ENCODE peak calls at places on chromosomes 3 and 15, in ten cellular contexts. Y is breast epithelium; M is iPS DF 6.9; D is H9; A is caudate nucleus; N is CD8-positive, alpha-beta memory T cell; O is pancreas; G is A549; W is upper lobe of right lung; P is endothelial cell of umbilical vein. H is an unnamed sample.

GRCh38 chr15:52080031-52080430 is 32.5 kb downstream of the BCL2L10 start:
- DNase-seq in Y (no peak), M (no peak), D (no peak), A (no peak), N (no peak), O (no peak), G (peak; percentile 70), W (no peak), P (no peak), H (no peak)

GRCh38 chr3:50340404-50341329 is at the start of gene RASSF1:
- DNase-seq in Y (no peak), M (no peak), D (peak; percentile 60), A (no peak), N (peak; percentile 72), O (peak; percentile 78), G (no peak), W (peak; percentile 89), P (no peak), H (peak; percentile 35)

GRCh38 chr15:100461049-100461448 is 67.7 kb downstream of the CERS3 start:
- DNase-seq in Y (no peak), M (no peak), D (no peak), A (no peak), N (no peak), O (no peak), G (no peak), W (no peak), P (no peak), H (no peak)

GRCh38 chr15:66570842-66571241 is 5.0 kb upstream of the LCTL start:
- DNase-seq in Y (no peak), M (no peak), D (no peak), A (no peak), N (no peak), O (peak; percentile 37), G (no peak), W (peak; percentile 20), P (no peak), H (no peak)

GRCh38 chr15:65413760-65414144 is 9.0 kb downstream of the IGDCC4 start:
- DNase-seq in Y (no peak), M (no peak), D (no peak), A (no peak), N (no peak), O (no peak), G (peak; percentile 71), W (no peak), P (no peak), H (no peak)

GRCh38 chr3:164340273-164340672 is 738.0 kb downstream of the SI start:
- DNase-seq in Y (no peak), M (no peak), D (no peak), A (no peak), N (no peak), O (no peak), G (no peak), W (no peak), P (no peak), H (no peak)

GRCh38 chr3:32886296-32886695 is 65.1 kb upstream of the CCR4 start:
- DNase-seq in Y (no peak), M (no peak), D (no peak), A (no peak), N (no peak), O (no peak), G (no peak), W (no peak), P (no peak), H (no peak)

GRCh38 chr3:140004271-140004670 is 69.3 kb downstream of the CLSTN2 start:
- DNase-seq in Y (no peak), M (no peak), D (no peak), A (no peak), N (no peak), O (no peak), G (no peak), W (no peak), P (no peak), H (no peak)

GRCh38 chr15:85289677-85290365 is 90.6 kb upstream of the AKAP13 start:
- DNase-seq in Y (no peak), M (no peak), D (no peak), A (no peak), N (peak; percentile 1), O (no peak), G (peak; percentile 71), W (no peak), P (peak; percentile 46), H (peak; percentile 3)

GRCh38 chr3:97738761-97739160 is 25.8 kb upstream of the ARL6 start:
- DNase-seq in Y (no peak), M (no peak), D (no peak), A (no peak), N (no peak), O (no peak), G (no peak), W (no peak), P (no peak), H (no peak)

GRCh38 chr3:59374091-59374490 is 324.3 kb upstream of the CFAP20DC start:
- DNase-seq in Y (no peak), M (no peak), D (no peak), A (no peak), N (no peak), O (no peak), G (no peak), W (no peak), P (no peak), H (no peak)

GRCh38 chr3:14793126-14793857 is 25.5 kb upstream of the FGD5 start:
- DNase-seq in Y (no peak), M (no peak), D (no peak), A (no peak), N (no peak), O (no peak), G (no peak), W (peak; percentile 57), P (peak; percentile 32), H (no peak)

GRCh38 chr3:113241292-113242033 is 30.1 kb downstream of the BOC start:
- DNase-seq in Y (no peak), M (peak; percentile 43), D (peak; percentile 86), A (no peak), N (no peak), O (no peak), G (no peak), W (no peak), P (no peak), H (no peak)
- H3K27ac ChIP-seq in Y (peak overlapping the region; percentile 92), M (no peak overlapping the region), D (no peak overlapping the region), A (peak overlapping the region; percentile 13), N (no peak overlapping the region), O (no peak overlapping the region), G (no peak overlapping the region), W (no peak overlapping the region), P (no peak overlapping the region), H (no peak overlapping the region)

GRCh38 chr15:63233667-63234419 is 43.6 kb upstream of the APH1B start:
- DNase-seq in Y (no peak), M (no peak), D (no peak), A (no peak), N (no peak), O (no peak), G (peak; percentile 32), W (no peak), P (peak; percentile 90), H (no peak)
- H3K27ac ChIP-seq in Y (peak overlapping the region; percentile 82), M (no peak overlapping the region), D (no peak overlapping the region), A (no peak overlapping the region), N (no peak overlapping the region), O (peak overlapping the region; percentile 55), G (peak overlapping the region; percentile 70), W (peak overlapping the region; percentile 60), P (peak overlapping the region; percentile 91), H (no peak overlapping the region)

GRCh38 chr15:77634266-77634962 is 1.7 kb upstream of the LINGO1 start:
- DNase-seq in Y (no peak), M (peak; percentile 87), D (peak; percentile 95), A (peak; percentile 36), N (peak; percentile 17), O (peak; percentile 86), G (peak; percentile 84), W (peak; percentile 79), P (peak; percentile 48), H (peak; percentile 29)

GRCh38 chr15:77632760-77633133 is at the start of gene LINGO1:
- DNase-seq in Y (no peak), M (no peak), D (no peak), A (peak; percentile 28), N (no peak), O (peak; percentile 68), G (peak; percentile 37), W (no peak), P (no peak), H (no peak)

GRCh38 chr15:77631790-77632551 is 741 bp downstream of the LINGO1 start:
- DNase-seq in Y (no peak), M (no peak), D (peak; percentile 68), A (no peak), N (no peak), O (peak; percentile 73), G (peak; percentile 16), W (no peak), P (no peak), H (no peak)

GRCh38 chr15:77633913-77634265 is 1.2 kb upstream of the LINGO1 start:
- DNase-seq in Y (no peak), M (peak; percentile 91), D (peak; percentile 93), A (no peak), N (no peak), O (no peak), G (no peak), W (no peak), P (no peak), H (no peak)

DNA sequence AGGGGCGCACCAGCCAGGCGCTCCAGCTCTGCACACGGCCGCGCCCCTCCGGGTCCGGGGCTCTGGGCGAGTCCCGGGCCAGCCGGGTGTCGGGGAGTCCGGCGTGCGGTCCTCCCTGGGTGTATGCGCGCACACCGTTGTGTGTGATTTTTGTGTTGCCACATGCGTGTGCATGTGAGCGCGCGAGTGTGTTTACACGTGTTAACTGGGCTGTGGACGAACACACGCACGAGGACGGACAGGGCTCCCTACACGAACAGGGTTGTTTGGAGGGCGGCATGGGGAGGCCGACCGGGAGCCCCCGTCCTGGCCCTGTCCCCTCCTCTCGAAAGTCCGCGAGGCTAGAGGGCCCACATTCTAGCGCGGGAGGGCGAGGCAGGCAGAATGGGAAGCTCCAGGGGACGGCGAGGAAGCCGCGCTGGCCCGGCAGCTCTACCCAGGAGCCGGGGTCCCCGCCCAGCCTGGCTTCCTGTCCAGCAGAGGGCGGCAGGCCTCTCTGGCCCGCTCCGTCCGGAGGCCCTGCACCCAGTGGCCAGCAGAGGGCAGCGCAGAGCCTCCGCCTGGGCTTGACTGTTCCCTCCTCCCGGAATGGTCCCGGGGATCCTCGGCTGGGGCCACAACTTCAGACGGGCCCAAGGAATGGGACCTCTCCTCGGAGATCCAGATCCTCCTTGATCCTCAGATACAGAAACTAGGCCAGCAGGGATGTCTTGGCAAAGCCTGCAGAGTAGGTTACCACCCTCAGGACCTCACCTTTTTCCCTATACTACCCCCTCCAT is 611 bp upstream of the LINGO1 start:
- DNase-seq in Y (peak; percentile 62), M (peak; percentile 90), D (peak; percentile 96), A (peak; percentile 74), N (peak; percentile 26), O (peak; percentile 98), G (peak; percentile 90), W (peak; percentile 93), P (peak; percentile 76), H (peak; percentile 57)
- H3K27ac ChIP-seq in Y (no peak overlapping the region), M (no peak overlapping the region), D (no peak overlapping the region), A (peak overlapping the region; percentile 82), N (no peak overlapping the region), O (no peak overlapping the region), G (peak overlapping the region; percentile 55), W (no peak overlapping the region), P (no peak overlapping the region), H (no peak overlapping the region)

DNA sequence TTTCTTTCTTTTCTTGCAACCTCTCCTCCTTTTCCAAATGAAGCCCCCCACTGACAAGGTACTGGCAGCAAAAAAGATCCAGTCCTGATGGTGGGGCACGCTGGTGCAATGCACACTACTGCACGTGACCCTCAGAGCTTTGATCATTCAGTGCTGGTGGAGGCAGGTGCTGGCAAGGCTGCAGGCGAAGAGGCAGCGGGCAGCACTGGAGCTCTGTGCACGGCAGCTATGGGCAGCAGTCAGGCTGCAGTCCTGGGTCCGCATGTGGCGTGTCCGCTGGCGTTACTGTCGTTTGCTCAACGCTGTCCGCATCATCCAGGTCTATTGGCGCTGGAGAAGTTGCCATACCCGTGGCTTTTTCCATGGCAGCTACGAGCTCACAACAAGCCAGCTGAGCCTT is 40.1 kb upstream of the IQCF6 start:
- DNase-seq in Y (no peak), M (no peak), D (no peak), A (no peak), N (no peak), O (no peak), G (no peak), W (no peak), P (no peak), H (no peak)
- H3K27ac ChIP-seq in Y (no peak overlapping the region), M (no peak overlapping the region), D (no peak overlapping the region), A (no peak overlapping the region), N (no peak overlapping the region), O (no peak overlapping the region), G (no peak overlapping the region), W (no peak overlapping the region), P (no peak overlapping the region), H (no peak overlapping the region)

H was measured in CD4-positive, alpha-beta T cell.